ENCODE peak calls at places on chromosomes 7 and 10, in six cellular contexts. Y is aorta; R is psoas muscle; B is CD8-positive, alpha-beta T cell; I is activated T-cell treated with anti-CD3 and anti-CD28 coated beads for 24 hours; K is smooth muscle cell of the brain vasculature. J is an unnamed sample.

GRCh38 chr10:15585303-15585715 is 134.4 kb downstream of the ITGA8 start:
- DNase-seq in B (no peak), I (peak; percentile 11), Y (peak; percentile 67), R (peak; percentile 39), K (peak; percentile 37), J (no peak)

GRCh38 chr10:98285416-98285815 is 17.4 kb upstream of the LOXL4 start:
- DNase-seq in I (no peak), B (no peak), K (no peak), Y (no peak), R (no peak), J (no peak)

GRCh38 chr10:74111799-74112198 is 38.8 kb downstream of the AP3M1 start:
- DNase-seq in I (no peak), B (no peak), Y (no peak), R (no peak), K (no peak), J (no peak)

GRCh38 chr10:98299341-98299740 is 31.3 kb upstream of the LOXL4 start:
- DNase-seq in R (no peak), I (no peak), K (no peak), Y (no peak), B (no peak), J (no peak)

GRCh38 chr10:27192284-27192683 is 37.1 kb downstream of the MASTL start:
- DNase-seq in R (peak; percentile 29), K (peak; percentile 53), I (no peak), B (no peak), Y (peak; percentile 59), J (no peak)

GRCh38 chr10:73809061-73809818 is 2.2 kb downstream of the NDST2 start:
- DNase-seq in B (no peak), I (no peak), K (no peak), Y (no peak), R (no peak), J (no peak)

GRCh38 chr7:120809260-120809659 is 48.7 kb downstream of the TSPAN12 start:
- DNase-seq in B (no peak), Y (no peak), R (no peak), I (no peak), K (no peak), J (no peak)

GRCh38 chr7:107045195-107045960 is 873 bp downstream of the PRKAR2B start:
- DNase-seq in K (no peak), I (no peak), Y (no peak), R (no peak), B (no peak), J (no peak)

GRCh38 chr7:24732646-24733413 is 24.4 kb downstream of the GSDME start:
- DNase-seq in K (no peak), I (no peak), B (no peak), R (no peak), Y (no peak), J (no peak)

GRCh38 chr7:80047856-80048459 is 86.7 kb upstream of the GNAI1 start:
- DNase-seq in B (no peak), Y (no peak), R (no peak), I (no peak), K (no peak), J (no peak)

GRCh38 chr10:31030216-31030615 is 1.4 kb downstream of the ZNF438 start:
- DNase-seq in R (no peak), B (no peak), I (no peak), Y (no peak), K (no peak), J (no peak)

GRCh38 chr10:59047957-59048618 is 128.4 kb upstream of the PHYHIPL start:
- DNase-seq in I (no peak), B (no peak), R (no peak), Y (no peak), K (no peak), J (no peak)

GRCh38 chr7:151168022-151168786 is 710 bp upstream of the GBX1 start:
- DNase-seq in B (peak; percentile 41), K (no peak), I (peak; percentile 36), R (peak; percentile 40), Y (peak; percentile 54), J (no peak)

GRCh38 chr10:122363311-122363710 is 11.2 kb upstream of the PLEKHA1 start:
- DNase-seq in I (no peak), B (no peak), K (no peak), R (no peak), Y (no peak), J (no peak)

GRCh38 chr7:12222889-12223579 is 11.9 kb downstream of the TMEM106B start:
- DNase-seq in R (no peak), I (no peak), Y (no peak), B (no peak), K (no peak), J (no peak)

GRCh38 chr7:149734514-149735075 is 38.8 kb downstream of the ZNF467 start:
- DNase-seq in R (no peak), Y (peak; percentile 19), I (no peak), K (no peak), B (no peak), J (peak; percentile 60)

GRCh38 chr7:55078465-55079372 is 59.9 kb downstream of the EGFR start:
- DNase-seq in B (no peak), Y (no peak), I (no peak), R (no peak), K (no peak), J (no peak)

GRCh38 chr7:35003679-35004278 is 33.5 kb downstream of the DPY19L1 start:
- DNase-seq in K (no peak), R (no peak), B (no peak), I (no peak), Y (no peak), J (peak; percentile 65)

GRCh38 chr7:151631149-151631967 is 111.7 kb upstream of the RHEB start:
- DNase-seq in I (no peak), R (no peak), Y (no peak), K (no peak), B (peak; percentile 16), J (peak; percentile 73)

GRCh38 chr10:90337316-90337715 is 520.5 kb downstream of the HTR7 start:
- DNase-seq in B (no peak), K (no peak), Y (no peak), I (no peak), R (no peak), J (no peak)

GRCh38 chr10:60828489-60828852 is 50.2 kb downstream of the CDK1 start:
- DNase-seq in B (no peak), R (no peak), I (no peak), K (no peak), Y (no peak), J (no peak)

J was measured in sigmoid colon.